ENCODE peak calls at places on chromosomes 13 and 19, in eight cellular contexts. G is cardiac fibroblast, J is pancreas, K is GM06990, E is left ventricle myocardium inferior, Z is choroid plexus epithelial cell, U is GM23338, L is right atrium auricular region. H is an unnamed sample.

GRCh38 chr13:80361883-80362327 is 21.0 kb upstream of the SPRY2 start:
- DNase-seq in G (no peak), J (no peak), K (no peak), E (no peak), Z (no peak), U (peak), L (no peak), H (no peak)

GRCh38 chr13:31409678-31410356 is 210.0 kb downstream of the B3GLCT start:
- DNase-seq in G (peak), J (no peak), K (no peak), E (no peak), Z (peak), U (peak), L (no peak), H (peak)

GRCh38 chr13:99709134-99709533 is 207.9 kb downstream of the TM9SF2 start:
- DNase-seq in G (no peak), J (no peak), K (no peak), E (no peak), Z (no peak), U (no peak), L (no peak), H (no peak)

GRCh38 chr13:48653074-48654054 is at the start of gene CYSLTR2:
- DNase-seq in G (peak), J (no peak), K (no peak), E (no peak), Z (peak), U (peak), L (no peak), H (peak)

GRCh38 chr13:114068723-114069322 is 63.6 kb downstream of the RASA3 start:
- DNase-seq in G (peak), J (no peak), K (no peak), E (no peak), Z (peak), U (no peak), L (no peak), H (peak)

GRCh38 chr13:113670541-113670940 is 3.5 kb downstream of the GRK1 start:
- DNase-seq in G (no peak), J (no peak), K (no peak), E (peak), Z (no peak), U (no peak), L (no peak), H (no peak)

GRCh38 chr19:33804021-33804799 is 7.5 kb downstream of the KCTD15 start:
- DNase-seq in G (peak), J (peak), K (no peak), E (peak), Z (peak), U (no peak), L (peak), H (peak)

GRCh38 chr19:41871573-41872383 is 5.3 kb upstream of the CD79A start:
- DNase-seq in G (no peak), J (no peak), K (peak), E (peak), Z (no peak), U (peak), L (no peak), H (no peak)

GRCh38 chr13:20145521-20145920 is 15.3 kb downstream of the GJA3 start:
- DNase-seq in G (no peak), J (no peak), K (no peak), E (no peak), Z (no peak), U (no peak), L (no peak), H (no peak)

GRCh38 chr19:6779204-6779603 is 6.7 kb downstream of the VAV1 start:
- DNase-seq in G (no peak), J (no peak), K (no peak), E (no peak), Z (no peak), U (no peak), L (no peak), H (no peak)

GRCh38 chr13:28532226-28533048 is 37.5 kb upstream of the FLT1 start:
- DNase-seq in G (peak), J (no peak), K (no peak), E (peak), Z (peak), U (peak), L (no peak), H (no peak)

GRCh38 chr19:40365613-40366401 is 17.3 kb downstream of the PLD3 start:
- DNase-seq in G (peak), J (peak), K (peak), E (peak), Z (peak), U (peak), L (no peak), H (peak)

GRCh38 chr13:57627663-57628062 is 3.9 kb upstream of the PCDH17 start:
- DNase-seq in G (peak), J (no peak), K (no peak), E (no peak), Z (peak), U (peak), L (no peak), H (peak)

GRCh38 chr19:46818812-46819211 is 30.4 kb upstream of the SLC1A5 start:
- DNase-seq in G (peak), J (no peak), K (no peak), E (no peak), Z (peak), U (peak), L (no peak), H (peak)

GRCh38 chr19:41427647-41428480 is 690 bp upstream of the B3GNT8 start:
- DNase-seq in G (no peak), J (peak), K (peak), E (peak), Z (peak), U (peak), L (no peak), H (no peak)

GRCh38 chr19:23832717-23833327 is 74.1 kb upstream of the ZNF681 start:
- DNase-seq in G (no peak), J (no peak), K (no peak), E (no peak), Z (peak), U (no peak), L (no peak), H (peak)

GRCh38 chr13:36918246-36919060 is 1.6 kb downstream of the SMAD9 start:
- DNase-seq in G (no peak), J (no peak), K (no peak), E (no peak), Z (peak), U (peak), L (no peak), H (peak)

GRCh38 chr19:6125571-6125989 is 9.9 kb upstream of the ACSBG2 start:
- DNase-seq in G (peak), J (peak), K (peak), E (peak), Z (peak), U (peak), L (peak), H (peak)

GRCh38 chr13:98508280-98509074 is 68.4 kb downstream of the STK24 start:
- DNase-seq in G (peak), J (no peak), K (no peak), E (no peak), Z (peak), U (no peak), L (no peak), H (peak)

GRCh38 chr13:69857188-69857821 is 250.3 kb upstream of the ATXN8OS start:
- DNase-seq in G (peak), J (no peak), K (peak), E (no peak), Z (peak), U (peak), L (no peak), H (peak)

GRCh38 chr19:53055117-53055516 is 10.6 kb downstream of the ERVV-2 start:
- DNase-seq in G (no peak), J (no peak), K (no peak), E (no peak), Z (peak), U (no peak), L (no peak), H (no peak)

GRCh38 chr19:10797078-10797477 is 38.9 kb downstream of the TMED1 start:
- DNase-seq in G (no peak), J (no peak), K (no peak), E (no peak), Z (no peak), U (no peak), L (no peak), H (no peak)

GRCh38 chr13:75705395-75705794 is 69.3 kb downstream of the LMO7 start:
- DNase-seq in G (peak), J (no peak), K (no peak), E (no peak), Z (peak), U (no peak), L (no peak), H (peak)

GRCh38 chr19:13763300-13763699 is 1.0 kb upstream of the MRI1 start:
- DNase-seq in G (no peak), J (no peak), K (no peak), E (no peak), Z (no peak), U (no peak), L (no peak), H (no peak)

GRCh38 chr19:11378319-11379189 is 4.1 kb downstream of the SWSAP1 start:
- DNase-seq in G (peak), J (peak), K (no peak), E (peak), Z (peak), U (peak), L (no peak), H (peak)

GRCh38 chr19:1274852-1275259 is 474 bp upstream of the FAM174C start:
- DNase-seq in G (no peak), J (no peak), K (peak), E (no peak), Z (no peak), U (peak), L (no peak), H (no peak)

GRCh38 chr19:1276620-1277007 is 1.3 kb downstream of the FAM174C start:
- DNase-seq in G (no peak), J (no peak), K (no peak), E (no peak), Z (no peak), U (no peak), L (no peak), H (no peak)

GRCh38 chr19:1274081-1274851 is 1.1 kb upstream of the FAM174C start:
- DNase-seq in G (peak), J (peak), K (no peak), E (no peak), Z (no peak), U (no peak), L (no peak), H (no peak)

GRCh38 chr19:1275976-1276619 is 768 bp downstream of the FAM174C start:
- DNase-seq in G (no peak), J (no peak), K (no peak), E (no peak), Z (no peak), U (no peak), L (no peak), H (no peak)

GRCh38 chr19:1275260-1275975 is at the start of gene FAM174C:
- DNase-seq in G (peak), J (peak), K (peak), E (peak), Z (peak), U (peak), L (peak), H (peak)
- TF ChIP-seq CTCF in G (no peak), J (no peak), K (no peak), E (no peak), Z (no peak), U (no peak), L (no peak), H (no peak)

DNA sequence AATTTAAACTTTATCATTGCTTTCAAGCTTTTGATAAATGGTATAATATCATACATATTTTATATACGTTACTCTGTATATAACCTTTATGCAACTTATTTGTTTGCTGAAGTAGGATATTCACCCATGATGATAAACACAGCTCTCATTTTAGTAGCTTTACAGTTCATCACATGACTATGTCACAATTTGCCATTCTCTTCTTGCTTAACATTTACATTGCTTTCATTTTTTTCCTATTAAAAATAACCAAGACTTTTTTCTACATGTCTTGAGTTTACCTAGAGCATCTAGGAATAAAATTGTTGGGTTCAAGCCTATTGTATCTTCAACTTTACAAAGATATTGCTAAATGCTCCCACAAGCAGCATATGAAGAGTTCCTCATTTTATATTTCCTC is 54.0 kb downstream of the KCNRG start:
- DNase-seq in G (peak), J (no peak), K (no peak), E (no peak), Z (peak), U (no peak), L (no peak), H (peak)
- H3K4me3 ChIP-seq in G (no peak), J (no peak), K (no peak), E (no peak), Z (no peak), U (no peak), L (no peak), H (no peak)

GRCh38 chr19:38143847-38144246 is 80.2 kb downstream of the DPF1 start:
- DNase-seq in G (no peak), J (no peak), K (no peak), E (no peak), Z (no peak), U (no peak), L (no peak), H (no peak)
- TF ChIP-seq CTCF in G (peak), J (no peak), K (peak), E (no peak), Z (peak), U (peak), L (no peak), H (peak)

DNA sequence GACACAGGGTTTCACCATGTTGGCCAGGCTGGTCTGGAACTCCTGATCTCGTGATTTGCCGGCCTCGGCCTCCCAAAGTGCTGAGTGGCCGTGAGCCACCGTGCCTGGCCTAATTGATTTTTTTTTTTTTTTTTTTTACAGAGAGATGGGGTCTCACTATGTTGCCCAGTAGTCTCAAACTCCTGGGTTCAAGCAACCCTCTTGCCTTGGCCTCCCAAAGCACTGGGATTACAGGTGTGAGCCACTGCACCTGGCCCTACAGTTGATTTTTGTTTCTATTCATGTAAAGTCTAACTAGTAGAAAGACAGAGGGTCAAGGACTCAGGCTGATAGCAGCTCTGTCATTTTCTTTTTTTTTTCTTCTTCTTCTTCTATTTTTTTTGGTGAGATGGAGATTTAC is 21.8 kb downstream of the FGF21 start:
- DNase-seq in G (no peak), J (no peak), K (no peak), E (no peak), Z (no peak), U (no peak), L (no peak), H (no peak)
- H3K4me3 ChIP-seq in G (no peak), J (no peak), K (no peak), E (no peak), Z (no peak), U (no peak), L (no peak), H (no peak)

GRCh38 chr19:14770944-14771839 is 7.2 kb downstream of the ADGRE2 start:
- DNase-seq in G (no peak), J (no peak), K (no peak), E (no peak), Z (no peak), U (no peak), L (no peak), H (no peak)

GRCh38 chr19:14772995-14773394 is 5.4 kb downstream of the ADGRE2 start:
- DNase-seq in G (no peak), J (no peak), K (no peak), E (no peak), Z (no peak), U (no peak), L (no peak), H (no peak)

GRCh38 chr19:14772467-14772866 is 5.9 kb downstream of the ADGRE2 start:
- DNase-seq in G (no peak), J (no peak), K (no peak), E (no peak), Z (no peak), U (no peak), L (no peak), H (no peak)

GRCh38 chr19:14774373-14774772 is 4.0 kb downstream of the ADGRE2 start:
- DNase-seq in G (no peak), J (no peak), K (no peak), E (no peak), Z (no peak), U (no peak), L (no peak), H (no peak)

DNA sequence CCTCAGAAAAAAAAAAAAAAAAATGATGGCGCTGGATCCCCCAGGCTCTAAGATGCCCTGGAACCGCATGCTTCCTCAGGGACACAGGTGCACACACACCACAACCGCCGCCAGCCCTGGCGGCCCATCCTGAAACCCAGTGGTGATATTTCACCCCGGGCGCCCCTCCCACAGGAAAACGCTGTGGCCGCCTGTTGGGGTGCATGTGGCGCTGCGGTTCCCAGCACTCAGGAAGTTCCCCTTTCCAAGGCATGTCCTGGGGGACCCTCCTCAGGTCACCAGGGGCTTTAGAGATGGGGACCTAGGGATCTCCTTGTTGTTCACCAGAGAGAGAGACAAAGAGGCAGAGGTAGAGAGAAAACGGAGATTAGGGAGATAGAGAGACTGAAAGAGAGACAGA is 2.5 kb downstream of the ADGRE2 start:
- DNase-seq in G (no peak), J (no peak), K (peak), E (peak), Z (no peak), U (peak), L (no peak), H (no peak)
- TF ChIP-seq CTCF in G (no peak), J (no peak), K (no peak), E (no peak), Z (peak), U (no peak), L (no peak), H (no peak)

DNA sequence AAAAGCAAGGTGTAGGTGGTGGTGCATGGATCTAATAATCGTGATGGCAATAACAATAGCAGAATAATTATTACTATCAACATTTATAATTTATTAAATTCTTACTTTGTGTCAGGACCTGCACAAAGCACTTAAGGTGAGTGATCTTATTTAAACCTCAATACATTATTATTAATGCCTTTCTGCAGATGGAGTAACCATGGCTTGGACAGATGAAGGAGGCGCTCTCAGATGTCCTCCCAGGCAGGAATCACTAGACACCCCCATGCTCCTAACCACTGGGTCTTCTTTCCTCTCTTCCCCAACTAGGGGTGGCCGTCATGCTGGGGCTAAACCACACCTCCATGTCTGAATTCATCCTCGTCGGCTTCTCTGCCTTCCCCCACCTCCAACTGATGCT is at the start of gene OR10H2:
- DNase-seq in G (no peak), J (no peak), K (no peak), E (no peak), Z (no peak), U (no peak), L (no peak), H (no peak)
- H3K4me3 ChIP-seq in G (no peak), J (no peak), K (no peak), E (no peak), Z (no peak), U (no peak), L (no peak), H (no peak)

GRCh38 chr19:58326501-58326913 is 287 bp upstream of the ZSCAN22 start:
- DNase-seq in G (no peak), J (no peak), K (no peak), E (no peak), Z (no peak), U (no peak), L (no peak), H (no peak)

GRCh38 chr19:58325623-58326022 is 1.2 kb upstream of the ZSCAN22 start:
- DNase-seq in G (peak), J (no peak), K (no peak), E (no peak), Z (peak), U (no peak), L (no peak), H (no peak)

GRCh38 chr19:58330458-58330857 is 3.7 kb downstream of the ZSCAN22 start:
- DNase-seq in G (peak), J (no peak), K (no peak), E (no peak), Z (peak), U (peak), L (no peak), H (peak)

GRCh38 chr19:58326914-58327726 is at the start of gene ZSCAN22:
- DNase-seq in G (peak), J (peak), K (peak), E (peak), Z (peak), U (peak), L (peak), H (peak)

DNA sequence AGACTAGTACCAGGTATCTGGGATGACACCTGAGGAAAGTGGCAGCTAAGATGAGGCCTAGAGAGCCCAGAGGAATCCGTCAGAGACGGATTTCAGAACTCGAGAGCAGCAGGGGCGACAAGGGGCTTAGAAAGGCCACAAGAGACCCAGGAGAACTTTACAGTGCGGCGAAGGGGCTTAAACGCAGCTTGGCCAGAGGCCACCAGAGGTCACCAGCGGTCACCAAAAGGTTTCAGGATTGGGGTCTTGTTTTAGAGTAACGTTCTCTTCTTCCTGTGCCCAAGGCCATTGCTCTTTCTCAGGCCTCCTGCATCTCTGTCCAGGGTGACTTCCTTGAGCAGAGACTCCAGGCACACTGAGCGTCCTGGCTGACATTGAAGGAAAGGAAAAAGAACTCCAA is 2.2 kb downstream of the ZSCAN22 start:
- DNase-seq in G (no peak), J (no peak), K (no peak), E (no peak), Z (no peak), U (peak), L (no peak), H (no peak)
- TF ChIP-seq CTCF in G (no peak), J (no peak), K (peak), E (no peak), Z (no peak), U (peak), L (no peak), H (no peak)

GRCh38 chr19:8256276-8257051 is 47.3 kb downstream of the CERS4 start:
- DNase-seq in G (no peak), J (no peak), K (no peak), E (no peak), Z (no peak), U (no peak), L (no peak), H (no peak)
- H3K4me3 ChIP-seq in G (no peak), J (no peak), K (no peak), E (no peak), Z (no peak), U (no peak), L (no peak), H (no peak)

GRCh38 chr13:73341748-73342147 is 282.9 kb downstream of the KLF5 start:
- DNase-seq in G (peak), J (no peak), K (no peak), E (no peak), Z (peak), U (peak), L (no peak), H (peak)
- TF ChIP-seq CTCF in G (peak), J (no peak), K (no peak), E (no peak), Z (no peak), U (no peak), L (no peak), H (no peak)